ENCODE peak calls at places on chromosomes 5 and 9, in four cellular contexts. One of them, this sample, is unnamed.

GRCh38 chr9:23820731-23821399 is 5.2 kb downstream of the ELAVL2 start:
- DNase-seq in NCI-H510A treated with DMSO at 0.1 percent for 48 hours: no peak
- DNase-seq in RWPE1: peak; percentile 42
- DNase-seq in psoas muscle: no peak
- DNase-seq in this sample: no peak

GRCh38 chr5:440413-441180 is 2.4 kb upstream of the EXOC3 start:
- DNase-seq in NCI-H510A treated with DMSO at 0.1 percent for 48 hours: no peak
- DNase-seq in RWPE1: no peak
- DNase-seq in psoas muscle: no peak
- DNase-seq in this sample: no peak

GRCh38 chr9:96453625-96454024 is 3.7 kb downstream of the HABP4 start:
- DNase-seq in NCI-H510A treated with DMSO at 0.1 percent for 48 hours: no peak
- DNase-seq in RWPE1: peak; percentile 73
- DNase-seq in psoas muscle: no peak
- DNase-seq in this sample: no peak

GRCh38 chr9:23686257-23686656 is 139.8 kb downstream of the ELAVL2 start:
- DNase-seq in NCI-H510A treated with DMSO at 0.1 percent for 48 hours: no peak
- DNase-seq in RWPE1: peak; percentile 87
- DNase-seq in psoas muscle: no peak
- DNase-seq in this sample: no peak

GRCh38 chr9:106953166-106953565 is 90.2 kb downstream of the ZNF462 start:
- DNase-seq in NCI-H510A treated with DMSO at 0.1 percent for 48 hours: no peak
- DNase-seq in RWPE1: peak; percentile 36
- DNase-seq in psoas muscle: no peak
- DNase-seq in this sample: no peak

GRCh38 chr9:79569814-79570448 is 1.8 kb upstream of the TLE4 start:
- DNase-seq in NCI-H510A treated with DMSO at 0.1 percent for 48 hours: no peak
- DNase-seq in RWPE1: no peak
- DNase-seq in psoas muscle: no peak
- DNase-seq in this sample: no peak

GRCh38 chr5:149831492-149831891 is 101.4 kb downstream of the PPARGC1B start:
- DNase-seq in NCI-H510A treated with DMSO at 0.1 percent for 48 hours: no peak
- DNase-seq in RWPE1: no peak
- DNase-seq in psoas muscle: no peak
- DNase-seq in this sample: no peak

GRCh38 chr9:114034663-114035062 is 43.4 kb downstream of the AMBP start:
- DNase-seq in NCI-H510A treated with DMSO at 0.1 percent for 48 hours: no peak
- DNase-seq in RWPE1: no peak
- DNase-seq in psoas muscle: no peak
- DNase-seq in this sample: no peak